ENCODE peak calls at places on chromosomes 4 and X, in eight cellular contexts. One of them, this sample, is unnamed.

GRCh38 chr4:171162478-171162877 is 650.7 kb upstream of the GALNTL6 start:
- DNase-seq in GM13977: no peak
- DNase-seq in AG09309: no peak
- DNase-seq in foreskin fibroblast: no peak
- DNase-seq in endothelial cell of umbilical vein: no peak
- DNase-seq in BE2C: no peak
- DNase-seq in heart right ventricle: no peak
- DNase-seq in GM20000: no peak
- DNase-seq in this sample: no peak

GRCh38 chrX:1327651-1328304 is 8.8 kb upstream of the IL3RA start:
- DNase-seq in GM13977: peak
- DNase-seq in AG09309: no peak
- DNase-seq in foreskin fibroblast: no peak
- DNase-seq in endothelial cell of umbilical vein: no peak
- DNase-seq in BE2C: no peak
- DNase-seq in heart right ventricle: no peak
- DNase-seq in GM20000: peak
- DNase-seq in this sample: no peak

GRCh38 chr4:165464813-165465381 is 86.1 kb downstream of the CPE start:
- DNase-seq in GM13977: peak
- DNase-seq in AG09309: no peak
- DNase-seq in foreskin fibroblast: peak
- DNase-seq in endothelial cell of umbilical vein: peak
- DNase-seq in BE2C: peak
- DNase-seq in heart right ventricle: no peak
- DNase-seq in GM20000: peak
- DNase-seq in this sample: peak

GRCh38 chrX:316351-317325 is 2.0 kb downstream of the GTPBP6 start:
- DNase-seq in GM13977: no peak
- DNase-seq in AG09309: no peak
- DNase-seq in foreskin fibroblast: no peak
- DNase-seq in endothelial cell of umbilical vein: no peak
- DNase-seq in BE2C: no peak
- DNase-seq in heart right ventricle: no peak
- DNase-seq in GM20000: no peak
- DNase-seq in this sample: no peak

GRCh38 chrX:37717708-37718107 is 32.1 kb downstream of the XK start:
- DNase-seq in GM13977: no peak
- DNase-seq in AG09309: no peak
- DNase-seq in foreskin fibroblast: no peak
- DNase-seq in endothelial cell of umbilical vein: no peak
- DNase-seq in BE2C: no peak
- DNase-seq in heart right ventricle: no peak
- DNase-seq in GM20000: no peak
- DNase-seq in this sample: no peak

GRCh38 chr4:64890131-64890710 is 481.0 kb upstream of the TECRL start:
- DNase-seq in GM13977: no peak
- DNase-seq in AG09309: no peak
- DNase-seq in foreskin fibroblast: no peak
- DNase-seq in endothelial cell of umbilical vein: no peak
- DNase-seq in BE2C: no peak
- DNase-seq in heart right ventricle: no peak
- DNase-seq in GM20000: no peak
- DNase-seq in this sample: no peak

GRCh38 chrX:151954730-151955129 is 19.7 kb downstream of the GABRE start:
- DNase-seq in GM13977: no peak
- DNase-seq in AG09309: no peak
- DNase-seq in foreskin fibroblast: no peak
- DNase-seq in endothelial cell of umbilical vein: no peak
- DNase-seq in BE2C: no peak
- DNase-seq in heart right ventricle: no peak
- DNase-seq in GM20000: no peak
- DNase-seq in this sample: no peak

GRCh38 chrX:118823263-118824172 is at the start of gene ZCCHC12:
- DNase-seq in GM13977: peak
- DNase-seq in AG09309: no peak
- DNase-seq in foreskin fibroblast: peak
- DNase-seq in endothelial cell of umbilical vein: peak
- DNase-seq in BE2C: peak
- DNase-seq in heart right ventricle: peak
- DNase-seq in GM20000: peak
- DNase-seq in this sample: peak

GRCh38 chr4:42729505-42730237 is 72.8 kb upstream of the ATP8A1 start:
- DNase-seq in GM13977: no peak
- DNase-seq in AG09309: no peak
- DNase-seq in foreskin fibroblast: no peak
- DNase-seq in endothelial cell of umbilical vein: no peak
- DNase-seq in BE2C: no peak
- DNase-seq in heart right ventricle: no peak
- DNase-seq in GM20000: no peak
- DNase-seq in this sample: no peak

GRCh38 chrX:106917830-106918500 is 2.2 kb upstream of the CLDN2 start:
- DNase-seq in GM13977: no peak
- DNase-seq in AG09309: no peak
- DNase-seq in foreskin fibroblast: peak
- DNase-seq in endothelial cell of umbilical vein: peak
- DNase-seq in BE2C: no peak
- DNase-seq in heart right ventricle: no peak
- DNase-seq in GM20000: no peak
- DNase-seq in this sample: no peak

GRCh38 chr4:68905598-68906237 is 45.9 kb downstream of the UGT2A3 start:
- DNase-seq in GM13977: no peak
- DNase-seq in AG09309: no peak
- DNase-seq in foreskin fibroblast: no peak
- DNase-seq in endothelial cell of umbilical vein: no peak
- DNase-seq in BE2C: no peak
- DNase-seq in heart right ventricle: no peak
- DNase-seq in GM20000: no peak
- DNase-seq in this sample: no peak

GRCh38 chr4:158202475-158202874 is 7.8 kb upstream of the TMEM144 start:
- DNase-seq in GM13977: no peak
- DNase-seq in AG09309: no peak
- DNase-seq in foreskin fibroblast: no peak
- DNase-seq in endothelial cell of umbilical vein: no peak
- DNase-seq in BE2C: no peak
- DNase-seq in heart right ventricle: no peak
- DNase-seq in GM20000: no peak
- DNase-seq in this sample: no peak

GRCh38 chr4:176780995-176781738 is 11.6 kb downstream of the VEGFC start:
- DNase-seq in GM13977: no peak
- DNase-seq in AG09309: no peak
- DNase-seq in foreskin fibroblast: no peak
- DNase-seq in endothelial cell of umbilical vein: peak
- DNase-seq in BE2C: no peak
- DNase-seq in heart right ventricle: no peak
- DNase-seq in GM20000: no peak
- DNase-seq in this sample: no peak

GRCh38 chr4:145808021-145808650 is 128.2 kb downstream of the C4orf51 start:
- DNase-seq in GM13977: peak
- DNase-seq in AG09309: peak
- DNase-seq in foreskin fibroblast: peak
- DNase-seq in endothelial cell of umbilical vein: peak
- DNase-seq in BE2C: peak
- DNase-seq in heart right ventricle: no peak
- DNase-seq in GM20000: peak
- DNase-seq in this sample: peak

GRCh38 chrX:30489323-30489722 is 88.2 kb downstream of the TASL start:
- DNase-seq in GM13977: no peak
- DNase-seq in AG09309: no peak
- DNase-seq in foreskin fibroblast: no peak
- DNase-seq in endothelial cell of umbilical vein: no peak
- DNase-seq in BE2C: no peak
- DNase-seq in heart right ventricle: no peak
- DNase-seq in GM20000: no peak
- DNase-seq in this sample: no peak

GRCh38 chrX:41177297-41177696 is 92.1 kb downstream of the USP9X start:
- DNase-seq in GM13977: no peak
- DNase-seq in AG09309: no peak
- DNase-seq in foreskin fibroblast: no peak
- DNase-seq in endothelial cell of umbilical vein: no peak
- DNase-seq in BE2C: no peak
- DNase-seq in heart right ventricle: no peak
- DNase-seq in GM20000: no peak
- DNase-seq in this sample: no peak

GRCh38 chr4:77430847-77431246 is 174.8 kb upstream of the CXCL13 start:
- DNase-seq in GM13977: no peak
- DNase-seq in AG09309: no peak
- DNase-seq in foreskin fibroblast: no peak
- DNase-seq in endothelial cell of umbilical vein: no peak
- DNase-seq in BE2C: no peak
- DNase-seq in heart right ventricle: no peak
- DNase-seq in GM20000: no peak
- DNase-seq in this sample: no peak

GRCh38 chrX:50814701-50815476 is 895 bp upstream of the SHROOM4 start:
- DNase-seq in GM13977: no peak
- DNase-seq in AG09309: no peak
- DNase-seq in foreskin fibroblast: no peak
- DNase-seq in endothelial cell of umbilical vein: peak
- DNase-seq in BE2C: no peak
- DNase-seq in heart right ventricle: no peak
- DNase-seq in GM20000: no peak
- DNase-seq in this sample: no peak

GRCh38 chr4:1060646-1061371 is 49.4 kb downstream of the FGFRL1 start:
- DNase-seq in GM13977: no peak
- DNase-seq in AG09309: no peak
- DNase-seq in foreskin fibroblast: no peak
- DNase-seq in endothelial cell of umbilical vein: no peak
- DNase-seq in BE2C: no peak
- DNase-seq in heart right ventricle: no peak
- DNase-seq in GM20000: no peak
- DNase-seq in this sample: no peak

GRCh38 chr4:1058198-1058996 is 47.0 kb downstream of the FGFRL1 start:
- DNase-seq in GM13977: no peak
- DNase-seq in AG09309: no peak
- DNase-seq in foreskin fibroblast: no peak
- DNase-seq in endothelial cell of umbilical vein: no peak
- DNase-seq in BE2C: no peak
- DNase-seq in heart right ventricle: no peak
- DNase-seq in GM20000: no peak
- DNase-seq in this sample: no peak

GRCh38 chr4:1057403-1057745 is 45.9 kb downstream of the FGFRL1 start:
- DNase-seq in GM13977: no peak
- DNase-seq in AG09309: no peak
- DNase-seq in foreskin fibroblast: no peak
- DNase-seq in endothelial cell of umbilical vein: no peak
- DNase-seq in BE2C: no peak
- DNase-seq in heart right ventricle: no peak
- DNase-seq in GM20000: no peak
- DNase-seq in this sample: no peak

GRCh38 chr4:1060121-1060520 is 48.7 kb downstream of the FGFRL1 start:
- DNase-seq in GM13977: no peak
- DNase-seq in AG09309: no peak
- DNase-seq in foreskin fibroblast: no peak
- DNase-seq in endothelial cell of umbilical vein: no peak
- DNase-seq in BE2C: no peak
- DNase-seq in heart right ventricle: no peak
- DNase-seq in GM20000: no peak
- DNase-seq in this sample: no peak

DNA sequence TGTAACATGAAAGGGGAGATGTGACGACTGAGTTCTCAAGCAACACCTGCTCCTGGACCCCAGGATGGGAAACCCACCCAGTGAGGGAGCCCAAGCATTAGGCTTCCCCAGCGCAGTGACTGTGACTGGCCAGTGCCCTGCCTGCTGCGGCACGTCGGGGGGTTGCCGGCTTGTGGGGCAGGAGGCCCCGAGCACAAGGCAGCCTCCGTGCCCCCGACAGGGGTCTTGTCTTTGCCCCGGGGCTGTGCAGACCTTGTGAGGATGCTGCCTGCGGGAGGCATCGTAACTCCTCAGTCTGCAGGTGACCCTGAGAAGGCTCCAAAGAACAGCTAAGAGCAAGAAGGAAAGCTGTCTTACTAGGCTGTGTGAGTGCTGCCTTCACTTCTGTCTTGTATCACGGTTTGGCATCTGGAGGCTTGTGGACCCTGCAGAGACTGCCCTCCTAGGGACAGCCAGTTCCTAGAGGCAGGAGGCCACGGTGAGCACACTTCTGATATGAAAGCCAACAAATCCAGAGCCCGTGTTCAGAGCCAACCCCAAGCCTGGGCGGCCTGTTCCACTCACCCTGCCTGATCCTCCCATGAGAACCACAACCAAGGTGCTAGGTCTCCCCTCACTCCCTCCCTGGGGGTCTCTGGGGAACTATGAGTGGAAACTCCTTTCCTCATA is 47.7 kb downstream of the FGFRL1 start:
- DNase-seq in GM13977: no peak
- DNase-seq in AG09309: no peak
- DNase-seq in foreskin fibroblast: no peak
- DNase-seq in endothelial cell of umbilical vein: no peak
- DNase-seq in BE2C: no peak
- DNase-seq in heart right ventricle: no peak
- DNase-seq in GM20000: no peak
- DNase-seq in this sample: no peak
- TF ChIP-seq CTCF in GM13977: no peak
- TF ChIP-seq CTCF in AG09309: no peak
- TF ChIP-seq CTCF in foreskin fibroblast: no peak
- TF ChIP-seq CTCF in endothelial cell of umbilical vein: no peak
- TF ChIP-seq CTCF in BE2C: no peak
- TF ChIP-seq CTCF in heart right ventricle: no peak
- TF ChIP-seq CTCF in GM20000: no peak
- TF ChIP-seq CTCF in this sample: no peak

DNA sequence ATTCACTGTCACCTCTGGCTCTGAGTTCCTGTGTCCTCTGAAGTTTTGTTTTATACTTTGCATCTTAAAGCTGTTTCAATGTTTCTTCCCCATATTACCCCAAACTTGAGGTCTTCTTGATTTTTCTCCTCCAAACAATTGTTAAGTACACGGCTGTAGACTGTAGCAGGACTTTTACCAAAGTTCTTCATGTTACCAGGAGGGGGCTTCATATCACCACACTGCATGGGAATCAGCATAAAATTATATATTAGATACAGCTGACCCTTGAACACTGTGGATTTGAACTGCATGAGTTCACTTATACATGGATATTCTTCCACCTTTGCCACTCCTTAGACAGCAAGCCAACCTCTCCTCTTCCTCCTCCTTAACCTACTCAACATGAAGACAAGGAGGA is 56.6 kb downstream of the SPATA18 start:
- DNase-seq in GM13977: no peak
- DNase-seq in AG09309: no peak
- DNase-seq in foreskin fibroblast: no peak
- DNase-seq in endothelial cell of umbilical vein: no peak
- DNase-seq in BE2C: no peak
- DNase-seq in heart right ventricle: no peak
- DNase-seq in GM20000: no peak
- DNase-seq in this sample: no peak
- TF ChIP-seq CTCF in GM13977: no peak
- TF ChIP-seq CTCF in AG09309: peak
- TF ChIP-seq CTCF in foreskin fibroblast: no peak
- TF ChIP-seq CTCF in endothelial cell of umbilical vein: no peak
- TF ChIP-seq CTCF in BE2C: peak
- TF ChIP-seq CTCF in heart right ventricle: no peak
- TF ChIP-seq CTCF in GM20000: no peak
- TF ChIP-seq CTCF in this sample: no peak

GRCh38 chr4:121822796-121823504 is 733 bp downstream of the CCNA2 start:
- DNase-seq in GM13977: peak
- DNase-seq in AG09309: no peak
- DNase-seq in foreskin fibroblast: peak
- DNase-seq in endothelial cell of umbilical vein: peak
- DNase-seq in BE2C: peak
- DNase-seq in heart right ventricle: no peak
- DNase-seq in GM20000: peak
- DNase-seq in this sample: peak
- TF ChIP-seq CTCF in GM13977: peak
- TF ChIP-seq CTCF in AG09309: no peak
- TF ChIP-seq CTCF in foreskin fibroblast: peak
- TF ChIP-seq CTCF in endothelial cell of umbilical vein: no peak
- TF ChIP-seq CTCF in BE2C: peak
- TF ChIP-seq CTCF in heart right ventricle: no peak
- TF ChIP-seq CTCF in GM20000: no peak
- TF ChIP-seq CTCF in this sample: peak

GRCh38 chr4:30153427-30153826 is 566.7 kb upstream of the PCDH7 start:
- DNase-seq in GM13977: no peak
- DNase-seq in AG09309: no peak
- DNase-seq in foreskin fibroblast: no peak
- DNase-seq in endothelial cell of umbilical vein: no peak
- DNase-seq in BE2C: no peak
- DNase-seq in heart right ventricle: no peak
- DNase-seq in GM20000: no peak
- DNase-seq in this sample: no peak
- TF ChIP-seq CTCF in GM13977: no peak
- TF ChIP-seq CTCF in AG09309: no peak
- TF ChIP-seq CTCF in foreskin fibroblast: no peak
- TF ChIP-seq CTCF in endothelial cell of umbilical vein: no peak
- TF ChIP-seq CTCF in BE2C: no peak
- TF ChIP-seq CTCF in heart right ventricle: no peak
- TF ChIP-seq CTCF in GM20000: no peak
- TF ChIP-seq CTCF in this sample: no peak